ENCODE peak calls at places on chromosomes 5 and 9, in seven cellular contexts. N, L, S, X, D, H and O are unnamed samples. For H3K4me1, the result is how much of the 10 kb centered on the place peaks cover.

GRCh38 chr5:9519537-9519936 is 26.3 kb downstream of the SEMA5A start:
- DNase-seq in D (no peak), S (no peak), N (peak), X (no peak), L (no peak), H (no peak), O (peak)

GRCh38 chr9:110155744-110156143 is 52.2 kb downstream of the C9orf152 start:
- DNase-seq in L (no peak), S (no peak), N (no peak), X (no peak), H (no peak), D (no peak), O (no peak)

GRCh38 chr5:67494186-67494842 is 297.7 kb upstream of the CD180 start:
- DNase-seq in D (no peak), S (no peak), X (no peak), L (no peak), N (no peak), H (peak), O (no peak)

GRCh38 chr9:93267681-93268505 is 84.0 kb downstream of the WNK2 start:
- DNase-seq in N (no peak), D (no peak), L (no peak), X (no peak), S (no peak), H (no peak), O (no peak)

GRCh38 chr5:98839469-98840383 is 66.3 kb downstream of the RGMB start:
- DNase-seq in S (no peak), N (no peak), H (peak), X (peak), D (peak), L (no peak), O (no peak)

GRCh38 chr5:140553657-140554056 is 3.6 kb downstream of the SRA1 start:
- DNase-seq in D (no peak), N (peak), X (no peak), H (no peak), L (no peak), S (no peak), O (peak)

GRCh38 chr9:135975834-135976233 is 14.7 kb upstream of the UBAC1 start:
- DNase-seq in S (no peak), L (no peak), D (no peak), H (no peak), N (no peak), X (no peak), O (no peak)

GRCh38 chr9:78189461-78189860 is 46.4 kb upstream of the CEP78 start:
- DNase-seq in D (no peak), L (no peak), S (no peak), H (peak), X (no peak), N (no peak), O (no peak)

GRCh38 chr5:107516452-107517184 is 154.1 kb downstream of the EFNA5 start:
- DNase-seq in N (peak), H (no peak), D (no peak), S (no peak), L (no peak), X (no peak), O (peak)

GRCh38 chr5:157311595-157311994 is 45.7 kb downstream of the CYFIP2 start:
- DNase-seq in X (no peak), H (no peak), N (no peak), L (no peak), S (no peak), D (no peak), O (no peak)

GRCh38 chr9:77944556-77945261 is 86.9 kb downstream of the GNAQ start:
- DNase-seq in X (no peak), S (no peak), L (peak), N (no peak), D (peak), H (peak), O (no peak)

GRCh38 chr5:90558344-90559192 is at the start of gene ADGRV1:
- DNase-seq in S (peak), N (peak), D (peak), L (peak), X (peak), H (peak), O (peak)

GRCh38 chr9:131887680-131888079 is 147.8 kb upstream of the RAPGEF1 start:
- DNase-seq in L (no peak), H (no peak), D (no peak), S (no peak), X (no peak), N (no peak), O (no peak)

GRCh38 chr9:133023117-133023890 is 7.5 kb upstream of the GTF3C5 start:
- DNase-seq in S (no peak), X (peak), H (peak), D (no peak), N (no peak), L (no peak), O (no peak)

GRCh38 chr5:142814122-142814521 is 43.9 kb downstream of the ARHGAP26 start:
- DNase-seq in D (no peak), L (no peak), S (no peak), N (no peak), H (no peak), X (no peak), O (no peak)

GRCh38 chr9:109166771-109167601 is at the start of gene FRRS1L:
- DNase-seq in H (no peak), N (no peak), L (peak), D (no peak), X (peak), S (no peak), O (no peak)

GRCh38 chr9:133160742-133161541 is 2.8 kb downstream of the GBGT1 start:
- DNase-seq in X (peak), S (no peak), D (peak), N (peak), L (no peak), H (peak), O (peak)

GRCh38 chr5:1255081-1255561 is 29.9 kb downstream of the SLC6A18 start:
- DNase-seq in S (no peak), H (no peak), D (no peak), X (no peak), N (no peak), L (no peak), O (no peak)

GRCh38 chr5:127961764-127962148 is 121.8 kb upstream of the SLC12A2 start:
- DNase-seq in X (no peak), H (no peak), S (no peak), L (no peak), D (no peak), N (no peak), O (no peak)

GRCh38 chr5:60163762-60164161 is 270.2 kb upstream of the PDE4D start:
- DNase-seq in D (no peak), N (no peak), X (no peak), H (no peak), L (no peak), S (no peak), O (no peak)

GRCh38 chr5:136620016-136620419 is 254.7 kb upstream of the TRPC7 start:
- DNase-seq in X (no peak), H (peak), D (peak), N (peak), L (no peak), S (no peak), O (peak)

GRCh38 chr9:26650325-26650724 is 242.3 kb downstream of the CAAP1 start:
- DNase-seq in S (no peak), L (no peak), N (no peak), X (no peak), D (no peak), H (no peak), O (no peak)

GRCh38 chr5:40572947-40573346 is 106.8 kb upstream of the PTGER4 start:
- DNase-seq in N (peak), H (no peak), D (no peak), S (no peak), L (no peak), X (no peak), O (no peak)

GRCh38 chr9:135604437-135605237 is 34.7 kb downstream of the GLT6D1 start:
- DNase-seq in S (no peak), N (no peak), X (peak), H (no peak), D (no peak), L (no peak), O (no peak)

GRCh38 chr9:37667706-37668672 is 17.2 kb downstream of the FRMPD1 start:
- DNase-seq in D (peak), L (no peak), N (no peak), H (peak), S (peak), X (peak), O (peak)

DNA sequence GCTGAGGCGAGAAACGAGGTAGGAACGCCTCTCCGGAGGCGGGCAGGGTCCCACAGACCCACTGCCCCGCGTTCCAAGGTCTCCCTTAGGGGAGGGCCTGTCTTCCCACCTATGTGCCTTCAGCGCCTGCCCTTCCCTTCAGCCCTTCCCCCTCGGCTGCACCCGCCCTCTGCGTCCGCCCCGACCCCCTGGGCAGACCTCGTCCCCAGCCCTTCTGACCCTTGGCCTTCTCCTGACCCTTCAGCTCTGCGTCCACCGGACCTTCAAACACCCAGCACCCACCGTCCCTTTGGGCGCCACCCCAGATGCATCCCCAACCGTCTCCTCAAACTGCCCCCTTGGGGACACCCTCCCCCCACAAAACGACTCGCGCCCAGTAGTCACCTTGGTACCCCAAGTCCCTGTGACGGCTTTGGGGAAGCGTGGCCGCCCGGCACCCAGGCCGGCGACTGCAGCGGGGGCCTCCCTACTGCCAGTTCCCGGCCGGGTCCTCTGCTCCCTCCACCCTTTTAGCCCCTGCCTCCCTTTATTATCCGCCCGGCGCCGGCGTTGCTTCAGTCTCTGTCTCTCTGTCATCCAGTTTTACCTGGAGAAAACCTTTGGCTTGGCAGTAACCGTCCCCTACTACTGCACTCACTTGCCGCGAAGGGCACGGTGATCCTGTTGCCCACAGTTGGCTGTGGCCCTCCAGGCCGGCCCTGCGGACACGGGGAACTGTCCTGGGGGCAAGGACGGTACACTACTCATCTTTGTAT is 421 bp downstream of the RUSC2 start:
- DNase-seq in X (peak), L (no peak), N (no peak), D (peak), S (no peak), H (peak), O (no peak)
- H3K4me1 ChIP-seq in X (under half), L (under half), N (under half), D (under half), S (under half), H (under half), O (under half)

DNA sequence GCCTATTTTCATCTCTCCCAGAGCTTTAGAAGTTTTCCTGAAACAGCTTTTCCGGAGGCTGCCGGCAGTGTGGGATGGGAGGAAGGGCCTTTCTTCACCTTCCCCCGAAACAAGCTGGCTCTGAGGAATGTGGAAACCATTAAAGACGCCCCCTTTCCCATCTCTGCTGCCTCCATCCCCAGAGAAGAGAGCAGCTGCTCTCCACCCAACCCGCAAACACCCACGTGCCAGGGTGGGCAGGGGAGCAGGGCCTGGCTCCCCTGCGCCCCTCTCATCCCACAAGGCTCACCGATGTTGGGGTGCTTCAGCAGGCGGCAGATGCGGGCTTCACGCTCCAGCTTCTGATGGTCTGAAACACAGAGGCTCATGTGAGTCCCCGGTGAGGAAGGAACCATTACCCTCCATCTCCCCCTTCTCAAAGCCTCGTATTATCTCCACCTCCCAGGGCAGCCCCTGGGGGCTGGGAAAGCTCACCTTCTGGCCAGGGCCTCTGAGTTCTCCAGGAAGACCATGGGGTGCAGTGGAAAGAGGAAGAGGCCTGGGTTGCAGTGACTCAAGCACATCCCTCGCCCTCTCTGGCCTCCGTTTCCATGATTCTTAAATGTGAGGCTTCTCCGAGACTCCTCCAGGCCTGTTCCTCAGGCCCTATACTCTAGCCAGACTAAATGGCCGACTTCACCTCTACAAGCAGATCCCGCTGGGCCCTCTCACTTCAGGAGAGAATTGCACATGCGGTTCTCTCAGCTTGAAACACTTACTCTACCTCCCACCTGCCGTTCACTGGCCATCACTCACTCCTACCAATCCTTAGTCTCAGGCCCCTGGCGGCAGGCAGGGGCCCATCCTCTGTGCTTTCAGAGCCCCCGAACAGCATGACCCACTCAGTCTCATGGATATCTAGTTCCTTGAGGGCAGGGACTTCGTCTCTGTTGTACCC is 24.6 kb downstream of the CAMK2A start:
- DNase-seq in N (no peak), L (no peak), D (no peak), H (no peak), S (no peak), X (no peak), O (no peak)
- H3K18ac ChIP-seq in N (peak), L (peak), D (no peak), H (no peak), S (no peak), X (no peak), O (peak)

DNA sequence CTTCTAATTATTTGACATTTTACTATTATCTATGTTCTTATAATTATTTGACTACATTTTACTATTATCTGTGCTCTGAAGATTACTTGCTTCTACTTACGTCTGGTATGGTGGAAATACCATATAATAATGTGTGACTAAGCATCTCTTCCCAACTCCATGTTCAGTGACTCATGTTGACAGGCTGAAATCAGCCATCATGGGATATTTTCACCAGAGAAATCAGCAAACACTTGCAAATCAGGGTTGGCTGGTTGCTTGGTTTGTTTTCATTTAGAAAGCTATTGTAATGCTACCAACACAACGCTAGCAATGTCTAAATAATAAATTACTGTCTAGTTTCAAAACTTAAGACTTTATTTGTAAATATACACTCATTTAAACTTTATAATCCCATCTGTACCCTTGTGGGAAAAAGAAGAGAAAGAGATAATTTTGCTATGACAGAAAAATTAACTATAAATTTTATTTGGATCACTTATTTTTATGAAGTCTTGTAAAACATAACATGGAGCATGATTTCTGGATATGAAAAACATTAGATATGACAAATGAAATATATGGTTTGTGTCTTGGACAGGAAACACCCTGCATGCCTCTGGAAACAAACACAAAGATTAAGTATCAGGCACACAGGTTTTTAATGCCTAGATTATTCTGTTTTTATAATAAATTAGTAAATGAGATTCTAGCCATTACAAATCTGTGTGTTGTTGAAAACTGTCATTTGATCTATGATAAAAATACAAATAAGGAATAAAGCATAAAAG is 337.6 kb downstream of the BNC2 start:
- DNase-seq in N (peak), L (no peak), X (no peak), S (no peak), D (no peak), H (peak), O (peak)
- H3K4me1 ChIP-seq in N (under half), L (under half), X (under half), S (under half), D (under half), H (under half), O (under half)

DNA sequence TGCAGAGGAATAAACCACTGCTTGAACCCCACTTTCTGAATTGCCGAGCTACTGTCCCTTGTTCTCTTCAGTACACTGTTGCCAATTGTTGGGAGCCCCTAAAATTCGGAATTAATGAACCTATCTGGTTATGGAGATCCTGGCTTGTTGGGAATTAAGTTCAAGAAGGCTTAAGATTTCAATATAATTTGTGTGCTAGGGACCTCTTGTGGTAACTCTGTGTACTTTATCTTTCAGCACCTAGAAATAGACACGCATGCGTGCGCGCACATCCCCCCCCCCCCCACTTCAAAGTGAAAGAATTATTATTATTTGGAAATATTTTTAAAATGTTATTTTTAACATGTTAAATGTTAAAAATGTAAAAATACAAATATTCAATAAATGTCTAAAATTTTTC is 53.3 kb upstream of the FAM169A start:
- DNase-seq in L (peak), H (peak), X (no peak), N (peak), S (no peak), D (peak), O (peak)
- H3K18ac ChIP-seq in L (no peak), H (no peak), X (no peak), N (no peak), S (no peak), D (no peak), O (no peak)